ENCODE peak calls at places on chromosome 5, in five cellular contexts. A is tibial nerve, E is A549, Y is stomach, W is sigmoid colon. L is an unnamed sample.

GRCh38 chr5:179271301-179271650 is 74.0 kb downstream of the ADAMTS2 start:
- DNase-seq in A (no peak), E (no peak), Y (no peak), W (no peak), L (no peak)

GRCh38 chr5:76980518-76981144 is 27.8 kb downstream of the CRHBP start:
- DNase-seq in A (no peak), E (no peak), Y (no peak), W (no peak), L (no peak)

GRCh38 chr5:80010754-80011392 is 19.8 kb upstream of the MTX3 start:
- DNase-seq in A (no peak), E (no peak), Y (no peak), W (no peak), L (no peak)

GRCh38 chr5:1172670-1173404 is 28.6 kb upstream of the SLC6A19 start:
- DNase-seq in A (no peak), E (no peak), Y (no peak), W (no peak), L (no peak)

GRCh38 chr5:8726383-8727036 is 819.4 kb downstream of the SEMA5A start:
- DNase-seq in A (no peak), E (no peak), Y (no peak), W (no peak), L (no peak)

GRCh38 chr5:101045689-101046088 is 142.6 kb upstream of the ST8SIA4 start:
- DNase-seq in A (no peak), E (no peak), Y (no peak), W (no peak), L (no peak)

GRCh38 chr5:179553875-179554274 is 3.5 kb downstream of the RUFY1 start:
- DNase-seq in A (no peak), E (peak), Y (no peak), W (no peak), L (no peak)

GRCh38 chr5:173839117-173839713 is 48.9 kb upstream of the CPEB4 start:
- DNase-seq in A (no peak), E (no peak), Y (no peak), W (no peak), L (no peak)

GRCh38 chr5:57832873-57833272 is 350.3 kb upstream of the ACTBL2 start:
- DNase-seq in A (no peak), E (no peak), Y (no peak), W (no peak), L (no peak)

GRCh38 chr5:178836628-178837027 is 23.1 kb upstream of the ZNF354B start:
- DNase-seq in A (no peak), E (no peak), Y (no peak), W (no peak), L (no peak)

GRCh38 chr5:84287964-84288363 is 96.7 kb downstream of the EDIL3 start:
- DNase-seq in A (no peak), E (peak), Y (no peak), W (no peak), L (no peak)

GRCh38 chr5:120151181-120151580 is 312.9 kb upstream of the PRR16 start:
- DNase-seq in A (no peak), E (no peak), Y (no peak), W (no peak), L (no peak)

GRCh38 chr5:117681431-117681830 is 1106.8 kb upstream of the SEMA6A start:
- DNase-seq in A (no peak), E (no peak), Y (no peak), W (no peak), L (no peak)

GRCh38 chr5:75234251-75234650 is 2.4 kb downstream of the ANKRD31 start:
- DNase-seq in A (no peak), E (no peak), Y (no peak), W (no peak), L (no peak)

GRCh38 chr5:43561346-43561745 is 4.5 kb upstream of the PAIP1 start:
- DNase-seq in A (no peak), E (no peak), Y (no peak), W (no peak), L (no peak)

GRCh38 chr5:9829621-9830020 is 199.5 kb upstream of the TAS2R1 start:
- DNase-seq in A (no peak), E (no peak), Y (no peak), W (no peak), L (no peak)

GRCh38 chr5:178496661-178497060 is 93.5 kb downstream of the COL23A1 start:
- DNase-seq in A (no peak), E (no peak), Y (no peak), W (no peak), L (no peak)

GRCh38 chr5:137376127-137376526 is 123.0 kb downstream of the SPOCK1 start:
- DNase-seq in A (no peak), E (no peak), Y (no peak), W (no peak), L (no peak)

GRCh38 chr5:9499498-9499876 is 46.4 kb downstream of the SEMA5A start:
- DNase-seq in A (no peak), E (no peak), Y (no peak), W (no peak), L (no peak)

GRCh38 chr5:170247363-170247762 is 14.6 kb downstream of the C5orf58 start:
- DNase-seq in A (no peak), E (no peak), Y (no peak), W (no peak), L (no peak)

GRCh38 chr5:10801931-10802674 is 41.1 kb upstream of the DAP start:
- DNase-seq in A (no peak), E (peak), Y (no peak), W (no peak), L (no peak)

GRCh38 chr5:75031366-75031765 is 21.0 kb downstream of the GCNT4 start:
- DNase-seq in A (no peak), E (no peak), Y (no peak), W (no peak), L (no peak)

GRCh38 chr5:669842-670395 is 23.2 kb downstream of the TPPP start:
- DNase-seq in A (no peak), E (no peak), Y (no peak), W (no peak), L (no peak)

GRCh38 chr5:72767289-72768010 is 49.0 kb upstream of the TNPO1 start:
- DNase-seq in A (no peak), E (peak), Y (no peak), W (no peak), L (no peak)

GRCh38 chr5:997001-997474 is 11.6 kb upstream of the NKD2 start:
- DNase-seq in A (no peak), E (peak), Y (no peak), W (peak), L (peak)

GRCh38 chr5:68365894-68366293 is 150.3 kb downstream of the PIK3R1 start:
- DNase-seq in A (no peak), E (no peak), Y (no peak), W (no peak), L (no peak)

GRCh38 chr5:435961-436640 is 6.9 kb upstream of the EXOC3 start:
- DNase-seq in A (no peak), E (peak), Y (no peak), W (peak), L (peak)

GRCh38 chr5:179343902-179344300 is 1.4 kb downstream of the ADAMTS2 start:
- DNase-seq in A (no peak), E (no peak), Y (no peak), W (no peak), L (peak)

GRCh38 chr5:31156761-31157160 is 36.7 kb upstream of the CDH6 start:
- DNase-seq in A (no peak), E (no peak), Y (no peak), W (no peak), L (no peak)

GRCh38 chr5:25544652-25545249 is 900.0 kb upstream of the CDH10 start:
- DNase-seq in A (peak), E (peak), Y (peak), W (no peak), L (no peak)

GRCh38 chr5:135553688-135554462 is 18.1 kb upstream of the NEUROG1 start:
- DNase-seq in A (no peak), E (peak), Y (peak), W (no peak), L (peak)

GRCh38 chr5:148805323-148806290 is 20.8 kb upstream of the ADRB2 start:
- DNase-seq in A (no peak), E (no peak), Y (no peak), W (no peak), L (no peak)

GRCh38 chr5:153496835-153497234 is 6.4 kb downstream of the GRIA1 start:
- DNase-seq in A (no peak), E (peak), Y (no peak), W (no peak), L (no peak)

GRCh38 chr5:137727623-137728022 is 8.3 kb downstream of the KLHL3 start:
- DNase-seq in A (no peak), E (no peak), Y (no peak), W (no peak), L (no peak)

GRCh38 chr5:141101059-141101458 is 786 bp downstream of the PCDHB3 start:
- DNase-seq in A (no peak), E (no peak), Y (no peak), W (no peak), L (no peak)

GRCh38 chr5:87393331-87393730 is 19.4 kb downstream of the CCNH start:
- DNase-seq in A (no peak), E (peak), Y (no peak), W (no peak), L (no peak)

DNA sequence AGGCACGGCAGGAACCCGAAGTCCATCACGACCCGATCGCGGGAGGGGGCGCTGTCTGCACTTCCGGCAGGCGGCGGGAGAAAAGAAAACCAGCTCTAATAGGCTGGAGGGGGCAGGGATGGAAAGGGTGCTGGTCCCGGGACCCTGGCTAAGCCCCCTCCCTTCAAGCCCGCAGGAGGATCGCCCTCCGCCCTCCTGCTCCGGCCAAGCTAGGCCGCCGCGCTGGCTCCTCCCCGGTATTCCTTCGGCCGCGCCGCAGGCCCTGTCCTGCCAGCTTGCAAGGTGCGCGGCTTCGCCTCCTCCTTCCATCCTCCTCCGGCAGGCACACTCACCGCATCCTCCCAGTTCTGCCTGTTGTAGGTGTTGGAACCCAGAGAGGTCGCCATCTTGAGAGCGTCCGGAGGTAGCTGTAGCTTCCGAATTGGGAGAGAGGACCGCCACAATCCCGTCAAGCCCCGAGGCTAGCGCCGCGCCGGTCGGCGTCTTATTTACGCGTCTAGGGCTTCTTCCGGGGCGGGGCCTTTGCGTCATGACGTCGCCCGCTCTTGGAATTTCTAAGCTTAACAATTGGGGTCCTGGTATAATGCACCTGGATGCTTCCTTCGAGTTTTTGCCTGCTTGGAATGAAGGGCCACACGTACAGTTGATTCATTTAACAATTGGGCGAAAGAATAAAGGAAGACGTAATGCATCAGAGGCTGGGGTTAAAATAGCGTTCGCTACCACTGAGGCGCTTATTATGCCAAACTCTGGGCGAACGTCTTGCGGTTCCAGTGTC is at the start of gene RBM22:
- DNase-seq in A (peak), E (peak), Y (peak), W (peak), L (peak)
- TF ChIP-seq EP300 in A (peak), E (no peak), Y (no peak), W (no peak), L (no peak)

GRCh38 chr5:103465891-103466290 is 96.7 kb downstream of the NUDT12 start:
- DNase-seq in A (no peak), E (no peak), Y (no peak), W (no peak), L (no peak)

GRCh38 chr5:103466494-103466893 is 96.1 kb downstream of the NUDT12 start:
- DNase-seq in A (no peak), E (peak), Y (no peak), W (no peak), L (no peak)

GRCh38 chr5:103467831-103468230 is 94.8 kb downstream of the NUDT12 start:
- DNase-seq in A (no peak), E (no peak), Y (no peak), W (no peak), L (no peak)

GRCh38 chr5:103461223-103461622 is 101.4 kb downstream of the NUDT12 start:
- DNase-seq in A (no peak), E (no peak), Y (no peak), W (no peak), L (no peak)

GRCh38 chr5:103464801-103465484 is 97.6 kb downstream of the NUDT12 start:
- DNase-seq in A (no peak), E (no peak), Y (no peak), W (no peak), L (no peak)
- TF ChIP-seq CTCF in A (no peak), E (no peak), Y (no peak), W (no peak), L (no peak)

DNA sequence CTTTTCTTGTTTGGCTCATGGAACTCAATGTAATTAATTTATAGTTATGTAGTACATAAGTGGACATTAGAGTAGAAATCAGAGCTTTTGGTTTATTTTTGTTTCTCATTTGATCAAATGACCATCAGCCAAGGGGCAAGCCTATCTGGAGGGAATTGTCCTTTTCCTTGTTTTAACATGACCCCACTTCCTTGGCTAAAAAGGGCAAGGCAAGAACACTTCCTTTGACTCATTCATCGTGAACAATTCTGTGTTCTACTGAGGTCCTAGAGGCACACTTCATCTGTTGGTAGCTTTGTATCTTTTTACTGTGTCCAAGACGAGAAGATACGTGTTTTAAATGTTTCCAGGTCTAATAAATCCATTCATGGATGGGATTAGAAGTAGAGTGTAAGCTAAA is 148.9 kb downstream of the ARHGEF28 start:
- DNase-seq in A (no peak), E (no peak), Y (no peak), W (no peak), L (no peak)
- TF ChIP-seq POLR2A in A (no peak), E (no peak), Y (no peak), W (no peak), L (no peak)

DNA sequence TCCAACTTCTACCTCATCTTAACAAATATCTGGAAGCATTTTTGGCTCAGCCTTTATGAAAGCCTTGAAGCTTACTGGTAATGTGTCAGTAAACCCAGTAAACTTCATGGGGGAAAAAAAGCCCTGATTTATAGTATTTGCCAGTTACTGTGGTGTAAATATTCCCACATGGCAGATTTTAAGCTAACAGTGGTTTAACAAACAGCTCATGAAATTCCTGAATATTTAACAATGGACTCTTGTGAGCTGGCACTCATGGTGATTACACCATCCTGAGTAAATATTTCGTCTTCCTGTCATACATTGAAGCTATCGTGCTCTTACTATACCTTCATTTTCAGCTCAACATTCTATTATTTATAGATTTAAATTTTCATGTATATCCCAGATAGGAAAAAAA is 57.0 kb upstream of the ACOT12 start:
- DNase-seq in A (no peak), E (peak), Y (no peak), W (no peak), L (no peak)
- TF ChIP-seq EP300 in A (no peak), E (no peak), Y (no peak), W (no peak), L (no peak)

DNA sequence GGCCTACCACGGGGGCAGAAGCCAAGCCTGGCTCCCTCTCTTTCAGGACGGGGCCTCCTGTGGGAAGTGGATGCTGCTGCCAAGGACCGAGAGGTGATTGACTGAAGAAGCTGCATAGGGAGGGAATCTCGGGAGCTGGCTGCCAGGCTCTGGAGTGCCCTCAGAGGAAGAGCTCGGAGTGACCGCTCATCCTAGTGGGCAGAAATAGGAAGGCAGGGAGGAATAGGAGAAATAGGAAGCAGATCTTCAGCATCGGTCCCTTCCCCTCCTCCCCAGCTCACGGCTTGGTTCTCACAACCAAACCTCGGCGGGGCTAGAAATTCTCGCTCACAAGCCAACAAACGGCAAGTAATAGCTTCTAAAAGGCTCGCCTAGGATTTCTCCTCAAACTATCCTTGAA is 159.9 kb upstream of the RAI14 start:
- DNase-seq in A (no peak), E (no peak), Y (no peak), W (peak), L (no peak)
- TF ChIP-seq CTCF in A (no peak), E (no peak), Y (no peak), W (peak), L (no peak)

GRCh38 chr5:81283976-81284375 is 17.4 kb upstream of the ZCCHC9 start:
- DNase-seq in A (no peak), E (no peak), Y (no peak), W (no peak), L (no peak)
- TF ChIP-seq POLR2A in A (no peak), E (no peak), Y (no peak), W (no peak), L (no peak)

GRCh38 chr5:118921946-118922345 is 66.4 kb downstream of the DTWD2 start:
- DNase-seq in A (no peak), E (no peak), Y (no peak), W (no peak), L (no peak)

GRCh38 chr5:118923295-118924005 is 64.9 kb downstream of the DTWD2 start:
- DNase-seq in A (no peak), E (no peak), Y (no peak), W (no peak), L (no peak)

GRCh38 chr5:118918232-118918631 is 70.1 kb downstream of the DTWD2 start:
- DNase-seq in A (no peak), E (no peak), Y (no peak), W (no peak), L (no peak)

GRCh38 chr5:118919016-118919415 is 69.3 kb downstream of the DTWD2 start:
- DNase-seq in A (no peak), E (no peak), Y (no peak), W (no peak), L (no peak)

DNA sequence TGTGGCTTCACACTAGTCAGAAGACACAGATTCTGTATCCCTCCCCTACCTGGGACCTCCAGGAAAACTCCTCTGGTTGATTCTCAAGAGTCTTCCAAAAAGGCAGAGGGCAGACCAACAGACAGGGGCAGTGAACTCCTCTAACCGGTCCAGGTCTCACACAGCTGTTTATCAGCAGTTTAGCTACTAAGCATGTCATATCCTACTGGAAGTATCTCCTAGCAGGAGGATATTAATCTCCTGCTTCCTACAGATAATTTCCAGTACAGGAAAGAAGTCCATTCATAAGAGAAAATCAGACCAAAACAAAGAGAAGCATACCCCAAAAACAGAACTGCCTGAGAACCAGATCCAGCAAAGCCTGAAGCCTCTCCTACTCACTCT is 64.3 kb downstream of the DTWD2 start:
- DNase-seq in A (no peak), E (no peak), Y (no peak), W (no peak), L (no peak)
- TF ChIP-seq EP300 in A (no peak), E (no peak), Y (no peak), W (no peak), L (no peak)

GRCh38 chr5:151659001-151659754 is 27.5 kb downstream of the SPARC start:
- DNase-seq in A (peak), E (peak), Y (peak), W (peak), L (peak)
- TF ChIP-seq CTCF in A (peak), E (peak), Y (peak), W (peak), L (peak)

GRCh38 chr5:139655727-139656271 is 7.7 kb downstream of the CXXC5 start:
- DNase-seq in A (no peak), E (peak), Y (peak), W (no peak), L (no peak)
- TF ChIP-seq POLR2A in A (no peak), E (no peak), Y (no peak), W (no peak), L (no peak)